ENCODE peak calls at places on chromosome 18, in seven cellular contexts. L, V, C, Y, R, M and I are unnamed samples.
A peak's percentile ranks its signal among the peaks of the same experiment; 100 is the strongest.

GRCh38 chr18:8367217-8367988 is 241.8 kb upstream of the RAB12 start:
- DNase-seq in V (no peak), R (peak; percentile 3), M (peak; percentile 27), C (peak; percentile 76), L (peak; percentile 81), Y (peak; percentile 62), I (no peak)

GRCh38 chr18:55337908-55338521 is 250.0 kb downstream of the TCF4 start:
- DNase-seq in C (no peak), V (no peak), Y (no peak), R (no peak), L (no peak), M (no peak), I (no peak)

GRCh38 chr18:63505566-63506335 is 29.0 kb downstream of the SERPINB5 start:
- DNase-seq in Y (no peak), L (no peak), R (peak; percentile 22), M (no peak), C (peak; percentile 9), V (no peak), I (peak; percentile 70)

GRCh38 chr18:54881229-54881753 is 53.0 kb downstream of the RAB27B start:
- DNase-seq in M (no peak), Y (no peak), R (no peak), C (no peak), L (no peak), V (no peak), I (no peak)

GRCh38 chr18:51522338-51522737 is 324.9 kb upstream of the MEX3C start:
- DNase-seq in L (no peak), R (no peak), Y (no peak), C (no peak), M (no peak), V (no peak), I (no peak)

GRCh38 chr18:43129946-43130523 is 14.6 kb upstream of the RIT2 start:
- DNase-seq in R (peak; percentile 42), L (no peak), M (no peak), V (no peak), C (no peak), Y (no peak), I (no peak)

GRCh38 chr18:73784853-73785252 is 362.8 kb downstream of the FBXO15 start:
- DNase-seq in R (no peak), V (no peak), C (no peak), M (no peak), L (no peak), Y (no peak), I (no peak)

GRCh38 chr18:468841-469796 is 31.4 kb downstream of the COLEC12 start:
- DNase-seq in C (no peak), L (no peak), V (no peak), Y (no peak), M (no peak), R (no peak), I (no peak)

GRCh38 chr18:22694954-22695353 is 238.2 kb upstream of the RBBP8 start:
- DNase-seq in R (peak; percentile 51), M (no peak), Y (no peak), L (no peak), C (peak; percentile 24), V (no peak), I (no peak)

GRCh38 chr18:8704361-8705279 is 736 bp upstream of the MTCL1 start:
- DNase-seq in C (peak; percentile 93), Y (peak; percentile 90), R (peak; percentile 77), V (peak; percentile 81), L (peak; percentile 96), M (peak; percentile 99), I (peak; percentile 87)